ENCODE peak calls at places on chromosomes 7 and 10, in nine cellular contexts. P is BJ; S is HT-29; Y is T-helper 9 cell; W is GM04504; D is activated CD8-positive, alpha-beta memory T cell treated with anti-CD3 and anti-CD28 coated beads for 48 hours; H is HFFc6; V is HTR-8/SVneo; U is colonic mucosa. B is an unnamed sample.

GRCh38 chr7:64619705-64620104 is 46.2 kb upstream of the ZNF107 start:
- DNase-seq in P (no peak), D (no peak), H (no peak), V (no peak), Y (no peak), S (no peak), W (no peak), U (no peak), B (no peak)

GRCh38 chr7:20236790-20237189 is 19.6 kb upstream of the MACC1 start:
- DNase-seq in S (peak), D (no peak), H (no peak), Y (no peak), U (no peak), W (no peak), V (no peak), P (no peak), B (no peak)

GRCh38 chr10:103767756-103768155 is 87.6 kb downstream of the SH3PXD2A start:
- DNase-seq in W (no peak), D (no peak), U (no peak), S (no peak), P (no peak), H (no peak), Y (no peak), V (no peak), B (no peak)

GRCh38 chr7:8260871-8261707 is 878 bp downstream of the ICA1 start:
- DNase-seq in D (peak), H (no peak), V (peak), Y (no peak), S (peak), P (no peak), W (no peak), U (peak), B (no peak)

GRCh38 chr7:65477326-65477725 is 103.7 kb downstream of the ZNF92 start:
- DNase-seq in V (no peak), H (no peak), U (no peak), D (no peak), P (no peak), S (peak), Y (no peak), W (no peak), B (no peak)

GRCh38 chr7:126398285-126398684 is 854.5 kb downstream of the GRM8 start:
- DNase-seq in H (no peak), D (no peak), S (no peak), P (no peak), V (no peak), U (no peak), W (no peak), Y (no peak), B (no peak)

GRCh38 chr7:92625617-92626016 is 35.4 kb upstream of the FAM133B start:
- DNase-seq in Y (no peak), V (no peak), W (no peak), P (no peak), S (peak), D (no peak), U (no peak), H (no peak), B (no peak)

GRCh38 chr7:81457858-81458522 is 311.9 kb downstream of the HGF start:
- DNase-seq in D (no peak), Y (no peak), P (no peak), S (peak), W (no peak), U (no peak), V (peak), H (peak), B (peak)

GRCh38 chr7:32670105-32670504 is 174.8 kb downstream of the AVL9 start:
- DNase-seq in H (peak), D (no peak), W (no peak), U (peak), S (peak), V (peak), P (no peak), Y (no peak), B (peak)

GRCh38 chr10:36534471-36535002 is 590.9 kb upstream of the ANKRD30A start:
- DNase-seq in Y (no peak), H (no peak), U (no peak), D (no peak), S (no peak), P (peak), V (peak), W (peak), B (peak)

GRCh38 chr7:14841086-14841485 is 61.5 kb downstream of the DGKB start:
- DNase-seq in H (no peak), D (no peak), W (no peak), Y (no peak), V (no peak), P (no peak), S (no peak), U (no peak), B (no peak)

GRCh38 chr7:135238112-135238744 is 4.6 kb downstream of the STRA8 start:
- DNase-seq in D (no peak), S (peak), W (no peak), U (no peak), V (no peak), H (no peak), P (no peak), Y (no peak), B (no peak)

GRCh38 chr7:36440880-36441279 is 51.2 kb downstream of the ANLN start:
- DNase-seq in D (no peak), P (no peak), U (no peak), S (peak), Y (no peak), H (peak), W (no peak), V (peak), B (peak)

GRCh38 chr7:108067844-108068243 is 62.3 kb downstream of the LAMB4 start:
- DNase-seq in Y (no peak), S (no peak), H (no peak), V (no peak), U (no peak), D (no peak), W (no peak), P (no peak), B (no peak)

GRCh38 chr10:43237128-43237527 is 29.7 kb downstream of the RASGEF1A start:
- DNase-seq in D (no peak), Y (no peak), V (no peak), S (no peak), H (no peak), W (no peak), P (no peak), U (no peak), B (no peak)

GRCh38 chr7:30804078-30804661 is 33.0 kb downstream of the MINDY4 start:
- DNase-seq in H (peak), D (no peak), V (no peak), Y (no peak), S (peak), P (peak), U (no peak), W (peak), B (peak)

GRCh38 chr7:135879238-135879637 is 97.9 kb downstream of the MTPN start:
- DNase-seq in S (no peak), W (no peak), P (no peak), V (peak), D (no peak), Y (no peak), U (no peak), H (peak), B (no peak)

GRCh38 chr7:98133181-98133580 is 26.5 kb downstream of the LMTK2 start:
- DNase-seq in P (no peak), V (no peak), Y (no peak), D (no peak), U (peak), S (peak), H (no peak), W (no peak), B (no peak)

GRCh38 chr7:104444019-104444418 is 115.6 kb downstream of the LHFPL3 start:
- DNase-seq in V (no peak), W (no peak), Y (no peak), D (no peak), S (no peak), U (no peak), H (no peak), P (no peak), B (no peak)

GRCh38 chr7:130114776-130115175 is 44.4 kb downstream of the KLHDC10 start:
- DNase-seq in V (no peak), S (peak), H (no peak), U (no peak), D (no peak), Y (no peak), W (no peak), P (no peak), B (no peak)

GRCh38 chr7:70042533-70042932 is 444.3 kb downstream of the AUTS2 start:
- DNase-seq in D (no peak), V (no peak), Y (no peak), U (no peak), H (no peak), P (no peak), S (peak), W (peak), B (peak)

GRCh38 chr7:21108182-21108581 is 319.7 kb upstream of the SP4 start:
- DNase-seq in H (no peak), V (no peak), U (peak), W (no peak), P (no peak), Y (no peak), S (peak), D (no peak), B (no peak)

GRCh38 chr10:4820804-4821401 is 5.1 kb upstream of the AKR1E2 start:
- DNase-seq in P (no peak), D (no peak), W (no peak), S (no peak), H (no peak), U (no peak), V (no peak), Y (no peak), B (no peak)

GRCh38 chr7:139725077-139725476 is 52.7 kb downstream of the HIPK2 start:
- DNase-seq in V (no peak), H (peak), W (no peak), S (no peak), D (no peak), P (peak), U (no peak), Y (no peak), B (peak)

GRCh38 chr10:18238875-18239485 is 98.8 kb downstream of the CACNB2 start:
- DNase-seq in D (no peak), H (peak), V (peak), Y (no peak), U (no peak), P (no peak), S (peak), W (no peak), B (no peak)

GRCh38 chr7:151735854-151736402 is 141.0 kb downstream of the PRKAG2 start:
- DNase-seq in P (no peak), W (no peak), V (no peak), H (no peak), D (no peak), S (no peak), Y (no peak), U (no peak), B (no peak)

GRCh38 chr10:12538596-12538995 is 189.2 kb downstream of the CAMK1D start:
- DNase-seq in Y (no peak), V (no peak), W (no peak), P (no peak), U (no peak), D (no peak), S (no peak), H (no peak), B (no peak)

GRCh38 chr7:45812946-45813345 is 59.9 kb downstream of the CCDC201 start:
- DNase-seq in H (no peak), Y (no peak), U (no peak), P (no peak), V (no peak), D (no peak), W (no peak), S (no peak), B (no peak)

GRCh38 chr10:58892039-58892665 is 284.3 kb upstream of the PHYHIPL start:
- DNase-seq in H (no peak), U (no peak), D (no peak), V (no peak), W (no peak), Y (no peak), P (no peak), S (no peak), B (no peak)

GRCh38 chr10:34169677-34170076 is 645.4 kb downstream of the PARD3 start:
- DNase-seq in H (no peak), V (no peak), W (no peak), Y (no peak), D (no peak), U (no peak), P (no peak), S (no peak), B (no peak)

GRCh38 chr7:48255046-48255445 is 83.8 kb downstream of the ABCA13 start:
- DNase-seq in D (no peak), W (peak), P (no peak), Y (no peak), S (no peak), V (no peak), H (peak), U (no peak), B (no peak)

GRCh38 chr10:50538473-50539398 is 85.0 kb downstream of the SGMS1 start:
- DNase-seq in V (no peak), S (no peak), U (no peak), D (no peak), P (no peak), Y (no peak), H (no peak), W (no peak), B (no peak)

GRCh38 chr7:30313348-30313747 is 29.0 kb downstream of the ZNRF2 start:
- DNase-seq in U (no peak), D (no peak), P (no peak), S (no peak), W (no peak), H (no peak), V (no peak), Y (no peak), B (no peak)

GRCh38 chr7:17558558-17559332 is 260.3 kb downstream of the AHR start:
- DNase-seq in W (no peak), U (peak), Y (no peak), H (no peak), P (no peak), V (no peak), S (peak), D (no peak), B (no peak)

GRCh38 chr10:6494934-6495592 is 85.0 kb downstream of the PRKCQ start:
- DNase-seq in Y (peak), H (no peak), S (no peak), D (no peak), W (no peak), P (no peak), V (no peak), U (no peak), B (no peak)

GRCh38 chr10:29619273-29619672 is 15.5 kb downstream of the SVIL start:
- DNase-seq in P (no peak), S (no peak), W (no peak), V (no peak), U (no peak), Y (no peak), H (peak), D (no peak), B (no peak)

GRCh38 chr7:2519119-2519930 is at the start of gene LFNG:
- DNase-seq in W (peak), S (peak), H (peak), V (peak), Y (peak), D (no peak), P (peak), U (peak), B (peak)

GRCh38 chr7:154918741-154919140 is 84.2 kb downstream of the PAXIP1 start:
- DNase-seq in U (no peak), H (no peak), D (no peak), W (no peak), S (no peak), V (no peak), P (no peak), Y (no peak), B (no peak)

GRCh38 chr10:79128241-79128922 is 59.6 kb downstream of the ZMIZ1 start:
- DNase-seq in W (no peak), U (no peak), H (no peak), S (no peak), D (no peak), V (no peak), P (no peak), Y (no peak), B (no peak)